ENCODE peak calls at places on chromosomes 4 and X, in nine cellular contexts. L is sigmoid colon, U is neural crest cell, Q is HepG2, N is GM06990, T is pancreas, H is tibial nerve, I is kidney, E is Calu3. Z is an unnamed sample.

GRCh38 chr4:10587697-10588096 is 96.9 kb downstream of the CLNK start:
- DNase-seq in L (no peak), U (no peak), Q (no peak), N (no peak), T (no peak), H (no peak), I (no peak), E (no peak), Z (no peak)

GRCh38 chrX:37332987-37333658 is 16.0 kb upstream of the PRRG1 start:
- DNase-seq in L (no peak), U (no peak), Q (no peak), N (no peak), T (no peak), H (no peak), I (no peak), E (no peak), Z (no peak)

GRCh38 chr4:6221851-6222760 is 21.8 kb upstream of the JAKMIP1 start:
- DNase-seq in L (peak), U (peak), Q (no peak), N (peak), T (peak), H (no peak), I (peak), E (no peak), Z (no peak)

GRCh38 chrX:115311666-115312065 is 22.2 kb downstream of the LUZP4 start:
- DNase-seq in L (no peak), U (peak), Q (no peak), N (peak), T (peak), H (no peak), I (peak), E (no peak), Z (no peak)

GRCh38 chr4:6873291-6873690 is 36.3 kb upstream of the TBC1D14 start:
- DNase-seq in L (no peak), U (no peak), Q (no peak), N (no peak), T (no peak), H (no peak), I (no peak), E (no peak), Z (no peak)

GRCh38 chrX:38627683-38628082 is 66.3 kb downstream of the TSPAN7 start:
- DNase-seq in L (no peak), U (no peak), Q (peak), N (no peak), T (no peak), H (no peak), I (no peak), E (peak), Z (no peak)

GRCh38 chrX:78708830-78709229 is 38.7 kb upstream of the LPAR4 start:
- DNase-seq in L (peak), U (no peak), Q (no peak), N (no peak), T (no peak), H (no peak), I (no peak), E (no peak), Z (no peak)

GRCh38 chr4:74428278-74428677 is 16.7 kb upstream of the AREG start:
- DNase-seq in L (no peak), U (no peak), Q (no peak), N (no peak), T (no peak), H (no peak), I (no peak), E (no peak), Z (no peak)

GRCh38 chrX:111823068-111823467 is 52.9 kb upstream of the TRPC5OS start:
- DNase-seq in L (no peak), U (peak), Q (no peak), N (peak), T (no peak), H (no peak), I (no peak), E (peak), Z (peak)

GRCh38 chr4:119525771-119526712 is 102.6 kb downstream of the PDE5A start:
- DNase-seq in L (no peak), U (no peak), Q (no peak), N (no peak), T (no peak), H (no peak), I (no peak), E (no peak), Z (no peak)

GRCh38 chr4:1596393-1596792 is 87.7 kb downstream of the FAM53A start:
- DNase-seq in L (peak), U (no peak), Q (no peak), N (no peak), T (no peak), H (no peak), I (peak), E (no peak), Z (no peak)

GRCh38 chr4:1216076-1216614 is 32.8 kb downstream of the CTBP1 start:
- DNase-seq in L (no peak), U (no peak), Q (no peak), N (no peak), T (no peak), H (no peak), I (no peak), E (no peak), Z (no peak)

GRCh38 chrX:70924294-70924693 is 6.6 kb downstream of the SLC7A3 start:
- DNase-seq in L (no peak), U (no peak), Q (no peak), N (no peak), T (no peak), H (no peak), I (no peak), E (no peak), Z (no peak)

GRCh38 chr4:151690164-151690856 is 70.5 kb downstream of the GATB start:
- DNase-seq in L (no peak), U (no peak), Q (no peak), N (no peak), T (no peak), H (no peak), I (no peak), E (no peak), Z (no peak)

GRCh38 chrX:104370089-104370488 is 115.4 kb upstream of the ESX1 start:
- DNase-seq in L (no peak), U (no peak), Q (peak), N (no peak), T (no peak), H (no peak), I (no peak), E (peak), Z (no peak)

GRCh38 chrX:123188081-123188480 is 4.0 kb downstream of the GRIA3 start:
- DNase-seq in L (no peak), U (no peak), Q (no peak), N (no peak), T (no peak), H (no peak), I (no peak), E (no peak), Z (no peak)

GRCh38 chr4:119715490-119716445 is 87.2 kb upstream of the PDE5A start:
- DNase-seq in L (no peak), U (no peak), Q (no peak), N (no peak), T (no peak), H (no peak), I (no peak), E (no peak), Z (no peak)

GRCh38 chr4:136713140-136713539 is 819.2 kb downstream of the PCDH18 start:
- DNase-seq in L (no peak), U (no peak), Q (no peak), N (no peak), T (no peak), H (no peak), I (no peak), E (no peak), Z (peak)

GRCh38 chrX:73448379-73448778 is 1.5 kb downstream of the CDX4 start:
- DNase-seq in L (no peak), U (no peak), Q (no peak), N (no peak), T (no peak), H (no peak), I (no peak), E (no peak), Z (no peak)

GRCh38 chr4:89511776-89512175 is 204.2 kb upstream of the GPRIN3 start:
- DNase-seq in L (no peak), U (no peak), Q (no peak), N (no peak), T (no peak), H (no peak), I (no peak), E (no peak), Z (no peak)

GRCh38 chrX:140149761-140150160 is 184.4 kb upstream of the CXorf66 start:
- DNase-seq in L (no peak), U (no peak), Q (no peak), N (no peak), T (no peak), H (no peak), I (no peak), E (no peak), Z (no peak)
- TF ChIP-seq CTCF in L (no peak), U (no peak), Q (no peak), N (no peak), T (no peak), H (no peak), I (no peak), E (no peak), Z (no peak)

DNA sequence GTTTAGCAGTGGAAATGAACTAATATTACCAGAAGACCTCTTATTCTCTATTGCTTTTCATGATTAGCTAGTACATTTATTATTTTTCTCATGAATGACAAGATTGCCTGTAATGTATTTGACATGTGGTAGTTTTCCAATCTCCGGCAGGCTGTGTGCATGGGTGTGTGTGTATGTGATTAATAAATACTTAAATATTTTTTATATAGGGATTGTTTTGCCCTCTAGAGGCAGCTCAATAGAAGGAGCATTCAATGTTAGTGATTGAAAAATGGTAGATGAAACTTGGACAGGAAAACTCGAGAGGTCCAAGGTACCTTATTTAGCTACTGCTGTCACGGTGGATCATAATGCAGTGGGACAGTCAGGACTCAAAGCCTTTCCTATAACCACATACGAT is 457.6 kb downstream of the IL1RAPL1 start:
- DNase-seq in L (no peak), U (no peak), Q (no peak), N (no peak), T (no peak), H (no peak), I (no peak), E (no peak), Z (no peak)
- TF ChIP-seq CTCF in L (no peak), U (peak), Q (no peak), N (no peak), T (no peak), H (no peak), I (no peak), E (no peak), Z (no peak)

GRCh38 chr4:161356351-161356750 is 807.4 kb downstream of the FSTL5 start:
- DNase-seq in L (no peak), U (no peak), Q (no peak), N (no peak), T (no peak), H (no peak), I (no peak), E (no peak), Z (no peak)
- TF ChIP-seq CTCF in L (no peak), U (no peak), Q (no peak), N (no peak), T (no peak), H (no peak), I (no peak), E (no peak), Z (no peak)

GRCh38 chrX:14697453-14697852 is 168.1 kb downstream of the GLRA2 start:
- DNase-seq in L (no peak), U (peak), Q (peak), N (no peak), T (no peak), H (no peak), I (no peak), E (peak), Z (peak)
- TF ChIP-seq CTCF in L (no peak), U (peak), Q (peak), N (peak), T (no peak), H (no peak), I (peak), E (peak), Z (peak)

DNA sequence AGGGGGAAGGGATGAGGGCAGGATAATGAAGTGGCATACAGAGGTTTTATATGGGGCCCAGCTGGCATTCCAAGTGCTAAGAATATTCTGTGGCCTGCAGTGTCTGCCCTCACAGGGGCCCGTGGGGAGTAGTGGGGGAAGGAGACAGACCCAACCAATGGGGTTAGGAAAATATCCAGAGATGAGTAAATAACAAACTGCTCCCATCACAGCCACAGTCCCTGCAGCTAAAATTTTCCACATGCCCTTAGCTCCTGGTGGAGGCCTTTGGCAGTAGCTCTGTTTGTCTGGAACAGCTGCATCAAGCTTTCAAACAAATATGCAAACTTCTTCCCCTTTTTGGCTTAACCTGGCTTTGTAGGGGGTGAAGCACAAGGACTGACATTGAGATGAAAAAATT is 3.1 kb downstream of the SRPX2 start:
- DNase-seq in L (no peak), U (no peak), Q (no peak), N (no peak), T (no peak), H (peak), I (no peak), E (no peak), Z (no peak)
- TF ChIP-seq CTCF in L (no peak), U (no peak), Q (no peak), N (no peak), T (no peak), H (peak), I (no peak), E (no peak), Z (no peak)

GRCh38 chr4:56619160-56619559 is 61.9 kb downstream of the HOPX start:
- DNase-seq in L (no peak), U (no peak), Q (no peak), N (peak), T (no peak), H (no peak), I (no peak), E (no peak), Z (no peak)
- TF ChIP-seq CTCF in L (no peak), U (no peak), Q (no peak), N (no peak), T (no peak), H (no peak), I (no peak), E (no peak), Z (no peak)

DNA sequence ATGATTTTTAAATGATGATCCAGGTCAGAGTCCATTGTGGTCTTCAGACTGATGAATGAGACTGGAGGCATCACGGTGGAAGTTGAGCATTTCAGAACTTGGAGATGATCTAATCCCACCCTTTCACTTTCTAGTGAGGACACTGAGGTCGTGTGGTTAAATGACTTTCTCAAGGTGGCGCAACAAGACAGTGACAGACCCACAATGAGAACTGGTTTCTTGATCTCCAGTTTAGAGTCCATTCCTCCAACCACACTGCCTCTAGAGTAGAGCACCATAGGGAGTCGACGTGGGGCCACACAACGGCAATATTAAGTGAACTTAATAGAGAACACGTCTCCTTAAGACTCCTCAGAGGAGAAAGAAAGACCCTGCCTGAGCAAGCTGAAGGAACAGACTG is 381.0 kb downstream of the UNC5C start:
- DNase-seq in L (no peak), U (no peak), Q (no peak), N (no peak), T (no peak), H (no peak), I (no peak), E (no peak), Z (no peak)
- TF ChIP-seq CTCF in L (no peak), U (no peak), Q (no peak), N (no peak), T (no peak), H (no peak), I (no peak), E (no peak), Z (no peak)

DNA sequence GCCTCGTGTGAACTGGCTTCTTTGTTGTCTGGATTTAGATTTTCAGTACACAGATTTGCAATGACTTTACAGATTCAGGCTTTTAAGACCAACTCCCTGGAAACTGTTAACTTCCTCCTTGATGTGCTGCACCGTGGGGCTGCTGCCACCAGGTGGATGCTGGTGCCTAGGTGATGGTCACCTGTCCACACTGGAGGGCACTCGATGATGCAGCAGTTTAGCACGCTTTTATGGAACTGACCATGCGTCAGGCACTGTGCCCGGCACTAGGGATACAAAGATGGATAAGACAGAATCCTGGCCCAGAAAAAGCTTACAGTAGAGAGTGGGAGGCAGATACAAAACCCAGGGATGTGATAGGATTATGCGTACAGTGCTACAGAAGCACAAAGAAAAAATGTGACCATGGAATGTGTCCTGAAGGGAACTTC is 180.7 kb downstream of the CEP135 start:
- DNase-seq in L (no peak), U (no peak), Q (peak), N (peak), T (no peak), H (no peak), I (no peak), E (peak), Z (no peak)
- TF ChIP-seq CTCF in L (no peak), U (peak), Q (peak), N (peak), T (no peak), H (no peak), I (peak), E (peak), Z (peak)

DNA sequence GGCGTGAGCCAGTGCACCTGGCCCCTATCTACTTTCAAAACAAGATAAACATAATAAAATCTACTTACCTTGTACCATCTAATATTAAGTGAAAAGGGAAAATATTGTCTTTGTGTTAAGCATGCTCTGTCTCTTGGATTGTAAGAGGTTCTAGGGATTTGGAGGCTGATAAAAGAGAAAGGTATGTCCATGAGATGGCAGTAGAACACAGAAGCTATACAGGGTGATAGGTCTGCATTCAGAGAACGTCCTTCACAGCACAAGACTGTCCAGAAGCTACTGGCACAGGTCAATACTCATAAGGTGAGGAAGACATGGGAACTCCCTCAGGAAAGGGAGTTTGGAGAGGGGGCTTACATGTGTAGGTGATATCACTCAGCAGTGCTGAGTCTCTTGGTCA is 135.5 kb downstream of the TMEM47 start:
- DNase-seq in L (no peak), U (no peak), Q (no peak), N (no peak), T (no peak), H (no peak), I (no peak), E (no peak), Z (no peak)
- TF ChIP-seq CTCF in L (no peak), U (no peak), Q (no peak), N (no peak), T (no peak), H (no peak), I (no peak), E (no peak), Z (no peak)

GRCh38 chrX:42415636-42416035 is 362.3 kb downstream of the PPP1R2C start:
- DNase-seq in L (no peak), U (no peak), Q (no peak), N (no peak), T (no peak), H (no peak), I (no peak), E (no peak), Z (no peak)

DNA sequence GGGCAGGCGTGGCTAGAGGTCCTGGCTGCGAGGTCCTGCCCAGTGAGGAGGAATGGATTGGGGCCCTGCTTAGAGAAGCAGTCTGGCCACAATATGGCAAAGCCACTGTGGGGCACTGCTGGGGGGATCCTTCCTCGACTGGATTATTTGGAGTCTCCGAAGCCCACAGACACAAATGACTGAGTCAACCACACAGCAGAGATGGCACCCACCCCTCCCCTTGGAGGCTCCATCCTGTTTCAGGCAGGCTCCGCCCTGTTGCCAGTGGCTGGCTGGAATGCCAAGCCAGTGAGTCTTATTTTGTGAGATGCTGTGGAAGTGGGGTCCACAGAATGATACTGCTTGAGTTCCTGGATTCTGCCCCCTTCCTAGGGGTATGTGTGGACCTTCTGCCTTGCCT is 363.9 kb downstream of the PPP1R2C start:
- DNase-seq in L (no peak), U (no peak), Q (no peak), N (no peak), T (no peak), H (no peak), I (no peak), E (no peak), Z (no peak)
- TF ChIP-seq CTCF in L (no peak), U (no peak), Q (no peak), N (no peak), T (no peak), H (no peak), I (no peak), E (no peak), Z (no peak)

Z was measured in GM13977.